ENCODE peak calls at places on chromosome 21, in six cellular contexts. One of them, this sample, is unnamed.

GRCh38 chr21:17539323-17539722 is 26.5 kb downstream of the CXADR start:
- DNase-seq in T-helper 17 cell: no peak
- DNase-seq in uterus: no peak
- DNase-seq in NCI-H1105: no peak
- DNase-seq in iPS DF 19.7: no peak
- DNase-seq in cardiac septum: no peak
- DNase-seq in this sample: no peak

GRCh38 chr21:36860736-36861594 is 105.5 kb downstream of the HLCS start:
- DNase-seq in T-helper 17 cell: no peak
- DNase-seq in iPS DF 19.7: no peak
- DNase-seq in uterus: no peak
- DNase-seq in NCI-H1105: no peak
- DNase-seq in cardiac septum: no peak
- DNase-seq in this sample: no peak

GRCh38 chr21:45515241-45516061 is 26.8 kb downstream of the SLC19A1 start:
- DNase-seq in cardiac septum: peak
- DNase-seq in uterus: no peak
- DNase-seq in T-helper 17 cell: no peak
- DNase-seq in iPS DF 19.7: no peak
- DNase-seq in NCI-H1105: no peak
- DNase-seq in this sample: no peak

GRCh38 chr21:31326478-31327247 is 17.4 kb downstream of the TIAM1 start:
- DNase-seq in cardiac septum: no peak
- DNase-seq in T-helper 17 cell: no peak
- DNase-seq in NCI-H1105: no peak
- DNase-seq in uterus: no peak
- DNase-seq in iPS DF 19.7: no peak
- DNase-seq in this sample: peak

GRCh38 chr21:36589352-36589971 is 109.5 kb upstream of the SIM2 start:
- DNase-seq in cardiac septum: no peak
- DNase-seq in iPS DF 19.7: no peak
- DNase-seq in uterus: peak
- DNase-seq in T-helper 17 cell: no peak
- DNase-seq in NCI-H1105: no peak
- DNase-seq in this sample: no peak

GRCh38 chr21:28069446-28069845 is 923.2 kb downstream of the LTN1 start:
- DNase-seq in iPS DF 19.7: no peak
- DNase-seq in T-helper 17 cell: no peak
- DNase-seq in uterus: no peak
- DNase-seq in cardiac septum: no peak
- DNase-seq in NCI-H1105: no peak
- DNase-seq in this sample: no peak

GRCh38 chr21:45032332-45032731 is 42.0 kb upstream of the ADARB1 start:
- DNase-seq in NCI-H1105: no peak
- DNase-seq in T-helper 17 cell: no peak
- DNase-seq in cardiac septum: no peak
- DNase-seq in uterus: no peak
- DNase-seq in iPS DF 19.7: no peak
- DNase-seq in this sample: no peak

GRCh38 chr21:39020751-39021474 is 162.3 kb downstream of the PSMG1 start:
- DNase-seq in iPS DF 19.7: no peak
- DNase-seq in uterus: no peak
- DNase-seq in NCI-H1105: no peak
- DNase-seq in cardiac septum: peak
- DNase-seq in T-helper 17 cell: no peak
- DNase-seq in this sample: no peak

GRCh38 chr21:25170681-25171080 is 436.6 kb downstream of the MRPL39 start:
- DNase-seq in T-helper 17 cell: no peak
- DNase-seq in NCI-H1105: no peak
- DNase-seq in iPS DF 19.7: no peak
- DNase-seq in cardiac septum: no peak
- DNase-seq in uterus: no peak
- DNase-seq in this sample: no peak

GRCh38 chr21:21246007-21246406 is 247.8 kb downstream of the NCAM2 start:
- DNase-seq in iPS DF 19.7: no peak
- DNase-seq in cardiac septum: no peak
- DNase-seq in uterus: no peak
- DNase-seq in T-helper 17 cell: no peak
- DNase-seq in NCI-H1105: no peak
- DNase-seq in this sample: no peak

GRCh38 chr21:36811762-36812161 is 112.8 kb downstream of the SIM2 start:
- DNase-seq in iPS DF 19.7: no peak
- DNase-seq in uterus: no peak
- DNase-seq in cardiac septum: no peak
- DNase-seq in T-helper 17 cell: no peak
- DNase-seq in NCI-H1105: no peak
- DNase-seq in this sample: no peak

GRCh38 chr21:26965567-26966359 is 1.1 kb downstream of the ADAMTS5 start:
- DNase-seq in uterus: peak
- DNase-seq in NCI-H1105: no peak
- DNase-seq in iPS DF 19.7: no peak
- DNase-seq in T-helper 17 cell: no peak
- DNase-seq in cardiac septum: no peak
- DNase-seq in this sample: no peak